ENCODE peak calls at places on chromosomes 1 and 21, in four cellular contexts. V is NCI-H1092; Q is naive thymus-derived CD8-positive, alpha-beta T cell; S is fibroblast of gingiva. L is an unnamed sample.

GRCh38 chr21:38869196-38869595 is 63.5 kb downstream of the ETS2 start:
- DNase-seq in V (no peak), Q (no peak), S (no peak), L (no peak)

GRCh38 chr1:70034403-70034802 is 171.0 kb downstream of the LRRC40 start:
- DNase-seq in V (peak; percentile 20), Q (no peak), S (peak; percentile 63), L (no peak)

GRCh38 chr1:198519639-198520501 is 20.6 kb downstream of the ATP6V1G3 start:
- DNase-seq in V (no peak), Q (no peak), S (no peak), L (no peak)

GRCh38 chr21:31316488-31317169 is 27.4 kb downstream of the TIAM1 start:
- DNase-seq in V (no peak), Q (no peak), S (no peak), L (no peak)

GRCh38 chr21:41774467-41775151 is 7.8 kb upstream of the RIPK4 start:
- DNase-seq in V (no peak), Q (no peak), S (no peak), L (no peak)

GRCh38 chr1:92969517-92969916 is 8.3 kb upstream of the DIPK1A start:
- DNase-seq in V (no peak), Q (no peak), S (no peak), L (no peak)

GRCh38 chr1:95035536-95035935 is 37.2 kb downstream of the ALG14 start:
- DNase-seq in V (no peak), Q (no peak), S (peak; percentile 90), L (no peak)

GRCh38 chr1:172408958-172409357 is 11.5 kb upstream of the C1orf105 start:
- DNase-seq in V (no peak), Q (no peak), S (peak; percentile 67), L (no peak)

GRCh38 chr1:12099610-12100009 is 36.5 kb downstream of the TNFRSF8 start:
- DNase-seq in V (no peak), Q (no peak), S (no peak), L (no peak)

GRCh38 chr1:170668301-170668789 is 4.4 kb downstream of the PRRX1 start:
- DNase-seq in V (no peak), Q (no peak), S (peak; percentile 92), L (no peak)

GRCh38 chr1:221089273-221089672 is 210.0 kb downstream of the HLX start:
- DNase-seq in V (no peak), Q (no peak), S (peak; percentile 16), L (no peak)

GRCh38 chr1:22376001-22376400 is 75.7 kb upstream of the ZBTB40 start:
- DNase-seq in V (no peak), Q (no peak), S (no peak), L (no peak)

GRCh38 chr1:165843304-165843703 is 15.9 kb downstream of the UCK2 start:
- DNase-seq in V (no peak), Q (no peak), S (no peak), L (no peak)

GRCh38 chr1:76868154-76868882 is 1.0 kb downstream of the ST6GALNAC5 start:
- DNase-seq in V (peak; percentile 16), Q (no peak), S (peak; percentile 30), L (no peak)

GRCh38 chr21:37136261-37136660 is 63.2 kb downstream of the TTC3 start:
- DNase-seq in V (no peak), Q (no peak), S (no peak), L (no peak)

GRCh38 chr1:164905891-164906290 is 346.9 kb downstream of the PBX1 start:
- DNase-seq in V (no peak), Q (no peak), S (no peak), L (no peak)

GRCh38 chr1:36400825-36401601 is 3.3 kb upstream of the LSM10 start:
- DNase-seq in V (no peak), Q (peak; percentile 6), S (peak; percentile 82), L (peak; percentile 13)

GRCh38 chr1:97553975-97554374 is 366.9 kb downstream of the DPYD start:
- DNase-seq in V (no peak), Q (no peak), S (peak; percentile 19), L (no peak)

GRCh38 chr1:17168480-17168878 is 36.4 kb upstream of the PADI1 start:
- DNase-seq in V (no peak), Q (no peak), S (peak; percentile 72), L (no peak)

GRCh38 chr21:45042664-45043161 is 31.7 kb upstream of the ADARB1 start:
- DNase-seq in V (no peak), Q (no peak), S (no peak), L (no peak)

GRCh38 chr1:45518910-45519309 is 2.8 kb downstream of the PRDX1 start:
- DNase-seq in V (no peak), Q (no peak), S (no peak), L (no peak)

GRCh38 chr1:204323887-204324286 is 35.8 kb downstream of the PLEKHA6 start:
- DNase-seq in V (no peak), Q (no peak), S (peak; percentile 11), L (no peak)

GRCh38 chr1:19676438-19676922 is 11.8 kb downstream of the HTR6 start:
- DNase-seq in V (no peak), Q (no peak), S (peak; percentile 32), L (no peak)

GRCh38 chr1:232473319-232473718 is 156.6 kb downstream of the SIPA1L2 start:
- DNase-seq in V (no peak), Q (no peak), S (peak; percentile 16), L (no peak)

GRCh38 chr1:226402615-226403521 is 5.0 kb downstream of the PARP1 start:
- DNase-seq in V (no peak), Q (no peak), S (no peak), L (no peak)

L was measured in T-cell.